ENCODE peak calls at places on chromosomes 11 and 22, in five cellular contexts. One of them, this sample, is unnamed.

GRCh38 chr11:85628771-85629341 is 463 bp downstream of the TMEM126B start:
- DNase-seq in Calu3: no peak
- DNase-seq in WTC11: no peak
- DNase-seq in heart left ventricle: no peak
- DNase-seq in stimulated activated CD4-positive, alpha-beta T cell treated with anti-CD3 and anti-CD28 coated beads, Interleukin-2, amount 100 ng/mL, for 48 hours: peak
- DNase-seq in this sample: no peak

GRCh38 chr22:46086577-46087335 is 63.6 kb upstream of the PPARA start:
- DNase-seq in Calu3: no peak
- DNase-seq in WTC11: no peak
- DNase-seq in heart left ventricle: peak
- DNase-seq in stimulated activated CD4-positive, alpha-beta T cell treated with anti-CD3 and anti-CD28 coated beads, Interleukin-2, amount 100 ng/mL, for 48 hours: no peak
- DNase-seq in this sample: no peak

GRCh38 chr11:6297831-6298230 is 22.5 kb downstream of the CAVIN3 start:
- DNase-seq in Calu3: no peak
- DNase-seq in WTC11: no peak
- DNase-seq in heart left ventricle: no peak
- DNase-seq in stimulated activated CD4-positive, alpha-beta T cell treated with anti-CD3 and anti-CD28 coated beads, Interleukin-2, amount 100 ng/mL, for 48 hours: no peak
- DNase-seq in this sample: no peak

GRCh38 chr11:68271023-68271780 is 571 bp downstream of the C11orf24 start:
- DNase-seq in Calu3: peak
- DNase-seq in WTC11: peak
- DNase-seq in heart left ventricle: peak
- DNase-seq in stimulated activated CD4-positive, alpha-beta T cell treated with anti-CD3 and anti-CD28 coated beads, Interleukin-2, amount 100 ng/mL, for 48 hours: peak
- DNase-seq in this sample: peak

GRCh38 chr22:44363214-44363979 is 50.6 kb upstream of the SHISAL1 start:
- DNase-seq in Calu3: peak
- DNase-seq in WTC11: no peak
- DNase-seq in heart left ventricle: peak
- DNase-seq in stimulated activated CD4-positive, alpha-beta T cell treated with anti-CD3 and anti-CD28 coated beads, Interleukin-2, amount 100 ng/mL, for 48 hours: no peak
- DNase-seq in this sample: no peak

GRCh38 chr22:35335936-35336781 is 36.5 kb downstream of the TOM1 start:
- DNase-seq in Calu3: no peak
- DNase-seq in WTC11: no peak
- DNase-seq in heart left ventricle: peak
- DNase-seq in stimulated activated CD4-positive, alpha-beta T cell treated with anti-CD3 and anti-CD28 coated beads, Interleukin-2, amount 100 ng/mL, for 48 hours: no peak
- DNase-seq in this sample: no peak

GRCh38 chr11:84720706-84721402 is 906.3 kb downstream of the DLG2 start:
- DNase-seq in Calu3: no peak
- DNase-seq in WTC11: peak
- DNase-seq in heart left ventricle: peak
- DNase-seq in stimulated activated CD4-positive, alpha-beta T cell treated with anti-CD3 and anti-CD28 coated beads, Interleukin-2, amount 100 ng/mL, for 48 hours: no peak
- DNase-seq in this sample: no peak

GRCh38 chr11:114179234-114179941 is 116.8 kb upstream of the NNMT start:
- DNase-seq in Calu3: no peak
- DNase-seq in WTC11: no peak
- DNase-seq in heart left ventricle: peak
- DNase-seq in stimulated activated CD4-positive, alpha-beta T cell treated with anti-CD3 and anti-CD28 coated beads, Interleukin-2, amount 100 ng/mL, for 48 hours: no peak
- DNase-seq in this sample: no peak

GRCh38 chr11:111941963-111942362 is 4.8 kb downstream of the DIXDC1 start:
- DNase-seq in Calu3: no peak
- DNase-seq in WTC11: no peak
- DNase-seq in heart left ventricle: peak
- DNase-seq in stimulated activated CD4-positive, alpha-beta T cell treated with anti-CD3 and anti-CD28 coated beads, Interleukin-2, amount 100 ng/mL, for 48 hours: no peak
- DNase-seq in this sample: no peak

GRCh38 chr11:118914178-118914918 is 11.4 kb downstream of the BCL9L start:
- DNase-seq in Calu3: peak
- DNase-seq in WTC11: no peak
- DNase-seq in heart left ventricle: no peak
- DNase-seq in stimulated activated CD4-positive, alpha-beta T cell treated with anti-CD3 and anti-CD28 coated beads, Interleukin-2, amount 100 ng/mL, for 48 hours: no peak
- DNase-seq in this sample: no peak

GRCh38 chr11:73384127-73384441 is 7.9 kb downstream of the RELT start:
- DNase-seq in Calu3: no peak
- DNase-seq in WTC11: no peak
- DNase-seq in heart left ventricle: no peak
- DNase-seq in stimulated activated CD4-positive, alpha-beta T cell treated with anti-CD3 and anti-CD28 coated beads, Interleukin-2, amount 100 ng/mL, for 48 hours: no peak
- DNase-seq in this sample: no peak

GRCh38 chr11:127454856-127455255 is 454.3 kb upstream of the KIRREL3 start:
- DNase-seq in Calu3: no peak
- DNase-seq in WTC11: no peak
- DNase-seq in heart left ventricle: no peak
- DNase-seq in stimulated activated CD4-positive, alpha-beta T cell treated with anti-CD3 and anti-CD28 coated beads, Interleukin-2, amount 100 ng/mL, for 48 hours: no peak
- DNase-seq in this sample: no peak

GRCh38 chr11:125464266-125464662 is 31.8 kb downstream of the FEZ1 start:
- DNase-seq in Calu3: no peak
- DNase-seq in WTC11: no peak
- DNase-seq in heart left ventricle: no peak
- DNase-seq in stimulated activated CD4-positive, alpha-beta T cell treated with anti-CD3 and anti-CD28 coated beads, Interleukin-2, amount 100 ng/mL, for 48 hours: no peak
- DNase-seq in this sample: no peak

GRCh38 chr11:58575377-58576020 is at the start of gene LPXN:
- DNase-seq in Calu3: no peak
- DNase-seq in WTC11: no peak
- DNase-seq in heart left ventricle: no peak
- DNase-seq in stimulated activated CD4-positive, alpha-beta T cell treated with anti-CD3 and anti-CD28 coated beads, Interleukin-2, amount 100 ng/mL, for 48 hours: peak
- DNase-seq in this sample: no peak

GRCh38 chr22:39384750-39385480 is 14.7 kb upstream of the TAB1 start:
- DNase-seq in Calu3: peak
- DNase-seq in WTC11: peak
- DNase-seq in heart left ventricle: no peak
- DNase-seq in stimulated activated CD4-positive, alpha-beta T cell treated with anti-CD3 and anti-CD28 coated beads, Interleukin-2, amount 100 ng/mL, for 48 hours: no peak
- DNase-seq in this sample: peak

GRCh38 chr22:36439481-36440271 is 41.8 kb downstream of the TXN2 start:
- DNase-seq in Calu3: peak
- DNase-seq in WTC11: no peak
- DNase-seq in heart left ventricle: peak
- DNase-seq in stimulated activated CD4-positive, alpha-beta T cell treated with anti-CD3 and anti-CD28 coated beads, Interleukin-2, amount 100 ng/mL, for 48 hours: no peak
- DNase-seq in this sample: no peak

GRCh38 chr22:27317156-27317555 is 484.4 kb downstream of the MN1 start:
- DNase-seq in Calu3: no peak
- DNase-seq in WTC11: no peak
- DNase-seq in heart left ventricle: no peak
- DNase-seq in stimulated activated CD4-positive, alpha-beta T cell treated with anti-CD3 and anti-CD28 coated beads, Interleukin-2, amount 100 ng/mL, for 48 hours: no peak
- DNase-seq in this sample: no peak

GRCh38 chr11:129695543-129696308 is 119.9 kb upstream of the TMEM45B start:
- DNase-seq in Calu3: peak
- DNase-seq in WTC11: peak
- DNase-seq in heart left ventricle: peak
- DNase-seq in stimulated activated CD4-positive, alpha-beta T cell treated with anti-CD3 and anti-CD28 coated beads, Interleukin-2, amount 100 ng/mL, for 48 hours: peak
- DNase-seq in this sample: peak

GRCh38 chr11:44894217-44894617 is 56.5 kb downstream of the TP53I11 start:
- DNase-seq in Calu3: peak
- DNase-seq in WTC11: peak
- DNase-seq in heart left ventricle: peak
- DNase-seq in stimulated activated CD4-positive, alpha-beta T cell treated with anti-CD3 and anti-CD28 coated beads, Interleukin-2, amount 100 ng/mL, for 48 hours: peak
- DNase-seq in this sample: peak

GRCh38 chr11:123300874-123301695 is 106.0 kb upstream of the CLMP start:
- DNase-seq in Calu3: no peak
- DNase-seq in WTC11: no peak
- DNase-seq in heart left ventricle: no peak
- DNase-seq in stimulated activated CD4-positive, alpha-beta T cell treated with anti-CD3 and anti-CD28 coated beads, Interleukin-2, amount 100 ng/mL, for 48 hours: no peak
- DNase-seq in this sample: no peak

GRCh38 chr22:35930933-35931332 is 97.7 kb downstream of the RBFOX2 start:
- DNase-seq in Calu3: peak
- DNase-seq in WTC11: no peak
- DNase-seq in heart left ventricle: no peak
- DNase-seq in stimulated activated CD4-positive, alpha-beta T cell treated with anti-CD3 and anti-CD28 coated beads, Interleukin-2, amount 100 ng/mL, for 48 hours: no peak
- DNase-seq in this sample: peak

GRCh38 chr11:72202571-72202970 is 10.6 kb downstream of the FOLR1 start:
- DNase-seq in Calu3: no peak
- DNase-seq in WTC11: no peak
- DNase-seq in heart left ventricle: no peak
- DNase-seq in stimulated activated CD4-positive, alpha-beta T cell treated with anti-CD3 and anti-CD28 coated beads, Interleukin-2, amount 100 ng/mL, for 48 hours: no peak
- DNase-seq in this sample: no peak

GRCh38 chr22:20298803-20299735 is 20.8 kb downstream of the DGCR6L start:
- DNase-seq in Calu3: peak
- DNase-seq in WTC11: peak
- DNase-seq in heart left ventricle: peak
- DNase-seq in stimulated activated CD4-positive, alpha-beta T cell treated with anti-CD3 and anti-CD28 coated beads, Interleukin-2, amount 100 ng/mL, for 48 hours: peak
- DNase-seq in this sample: peak

GRCh38 chr11:18236664-18237356 is at the start of gene SAA4:
- DNase-seq in Calu3: no peak
- DNase-seq in WTC11: no peak
- DNase-seq in heart left ventricle: no peak
- DNase-seq in stimulated activated CD4-positive, alpha-beta T cell treated with anti-CD3 and anti-CD28 coated beads, Interleukin-2, amount 100 ng/mL, for 48 hours: no peak
- DNase-seq in this sample: no peak

GRCh38 chr11:107859459-107860239 is 1.1 kb upstream of the SLC35F2 start:
- DNase-seq in Calu3: peak
- DNase-seq in WTC11: peak
- DNase-seq in heart left ventricle: peak
- DNase-seq in stimulated activated CD4-positive, alpha-beta T cell treated with anti-CD3 and anti-CD28 coated beads, Interleukin-2, amount 100 ng/mL, for 48 hours: peak
- DNase-seq in this sample: no peak

GRCh38 chr22:38114484-38115398 is 4.3 kb upstream of the BAIAP2L2 start:
- DNase-seq in Calu3: peak
- DNase-seq in WTC11: peak
- DNase-seq in heart left ventricle: peak
- DNase-seq in stimulated activated CD4-positive, alpha-beta T cell treated with anti-CD3 and anti-CD28 coated beads, Interleukin-2, amount 100 ng/mL, for 48 hours: peak
- DNase-seq in this sample: peak

GRCh38 chr11:33636104-33636503 is 64.5 kb downstream of the C11orf91 start:
- DNase-seq in Calu3: no peak
- DNase-seq in WTC11: no peak
- DNase-seq in heart left ventricle: no peak
- DNase-seq in stimulated activated CD4-positive, alpha-beta T cell treated with anti-CD3 and anti-CD28 coated beads, Interleukin-2, amount 100 ng/mL, for 48 hours: no peak
- DNase-seq in this sample: no peak

GRCh38 chr11:117639601-117640000 is 157.4 kb downstream of the DSCAML1 start:
- DNase-seq in Calu3: no peak
- DNase-seq in WTC11: no peak
- DNase-seq in heart left ventricle: no peak
- DNase-seq in stimulated activated CD4-positive, alpha-beta T cell treated with anti-CD3 and anti-CD28 coated beads, Interleukin-2, amount 100 ng/mL, for 48 hours: no peak
- DNase-seq in this sample: no peak

GRCh38 chr22:24105018-24105360 is 76.3 kb upstream of the SUSD2 start:
- DNase-seq in Calu3: no peak
- DNase-seq in WTC11: no peak
- DNase-seq in heart left ventricle: peak
- DNase-seq in stimulated activated CD4-positive, alpha-beta T cell treated with anti-CD3 and anti-CD28 coated beads, Interleukin-2, amount 100 ng/mL, for 48 hours: no peak
- DNase-seq in this sample: no peak

GRCh38 chr22:30132290-30132996 is 52.2 kb downstream of the HORMAD2 start:
- DNase-seq in Calu3: no peak
- DNase-seq in WTC11: no peak
- DNase-seq in heart left ventricle: no peak
- DNase-seq in stimulated activated CD4-positive, alpha-beta T cell treated with anti-CD3 and anti-CD28 coated beads, Interleukin-2, amount 100 ng/mL, for 48 hours: no peak
- DNase-seq in this sample: no peak

GRCh38 chr11:77080643-77081210 is 14.0 kb downstream of the CAPN5 start:
- DNase-seq in Calu3: no peak
- DNase-seq in WTC11: no peak
- DNase-seq in heart left ventricle: no peak
- DNase-seq in stimulated activated CD4-positive, alpha-beta T cell treated with anti-CD3 and anti-CD28 coated beads, Interleukin-2, amount 100 ng/mL, for 48 hours: no peak
- DNase-seq in this sample: no peak

GRCh38 chr11:57446055-57446454 is 14.3 kb upstream of the RTN4RL2 start:
- DNase-seq in Calu3: no peak
- DNase-seq in WTC11: no peak
- DNase-seq in heart left ventricle: no peak
- DNase-seq in stimulated activated CD4-positive, alpha-beta T cell treated with anti-CD3 and anti-CD28 coated beads, Interleukin-2, amount 100 ng/mL, for 48 hours: no peak
- DNase-seq in this sample: no peak

This sample was measured in HuH-7.